ENCODE peak calls at places on chromosomes 7 and 10, in six cellular contexts. E is Peyer's patch, K is fibroblast of the aortic adventitia, P is thoracic aorta, Y is astrocyte, L is mammary epithelial cell. N is an unnamed sample.

GRCh38 chr10:132329565-132330485 is 2.2 kb upstream of the LRRC27 start:
- DNase-seq in L (peak), E (no peak), Y (peak), K (peak), P (no peak), N (peak)

GRCh38 chr10:77946084-77946483 is 19.5 kb upstream of the DLG5 start:
- DNase-seq in L (no peak), P (no peak), Y (no peak), K (peak), E (no peak), N (no peak)

GRCh38 chr10:102678842-102679289 is 34.6 kb downstream of the TRIM8 start:
- DNase-seq in K (no peak), Y (no peak), L (peak), E (peak), P (no peak), N (peak)

GRCh38 chr7:139452948-139453672 is 30.4 kb downstream of the KLRG2 start:
- DNase-seq in L (no peak), K (peak), P (no peak), Y (peak), E (no peak), N (no peak)

GRCh38 chr10:13698217-13698616 is 111.5 kb downstream of the PRPF18 start:
- DNase-seq in Y (no peak), K (no peak), L (peak), P (no peak), E (no peak), N (no peak)

GRCh38 chr10:10703390-10703789 is 314.3 kb upstream of the CELF2 start:
- DNase-seq in K (no peak), L (no peak), E (no peak), Y (no peak), P (no peak), N (no peak)

GRCh38 chr10:16626697-16627096 is 105.0 kb upstream of the C1QL3 start:
- DNase-seq in E (no peak), P (no peak), K (no peak), L (no peak), Y (no peak), N (no peak)

GRCh38 chr7:80335473-80336232 is 176.2 kb downstream of the GNAT3 start:
- DNase-seq in E (no peak), K (no peak), P (no peak), L (no peak), Y (no peak), N (no peak)

GRCh38 chr7:42720871-42721835 is 190.7 kb downstream of the C7orf25 start:
- DNase-seq in P (no peak), L (no peak), K (peak), Y (no peak), E (no peak), N (no peak)

GRCh38 chr10:79346388-79347225 is 662 bp upstream of the PPIF start:
- DNase-seq in E (no peak), L (no peak), Y (no peak), P (no peak), K (no peak), N (no peak)

GRCh38 chr10:11397566-11397965 is 213.9 kb downstream of the USP6NL start:
- DNase-seq in E (no peak), Y (no peak), L (no peak), K (no peak), P (no peak), N (no peak)

GRCh38 chr7:135185471-135186260 is 15.2 kb upstream of the CYREN start:
- DNase-seq in P (no peak), L (no peak), K (no peak), E (no peak), Y (no peak), N (no peak)

GRCh38 chr10:35995515-35995914 is 353.4 kb upstream of the FZD8 start:
- DNase-seq in P (no peak), L (no peak), E (no peak), Y (no peak), K (no peak), N (no peak)
- TF ChIP-seq CTCF in P (no peak), L (no peak), E (no peak), Y (no peak), K (no peak), N (no peak)

GRCh38 chr7:81503771-81504170 is 266.1 kb downstream of the HGF start:
- DNase-seq in E (no peak), Y (no peak), K (no peak), P (no peak), L (no peak), N (no peak)

GRCh38 chr7:81503321-81503720 is 266.5 kb downstream of the HGF start:
- DNase-seq in L (no peak), K (no peak), E (no peak), P (no peak), Y (no peak), N (no peak)

GRCh38 chr7:81500631-81501030 is 269.2 kb downstream of the HGF start:
- DNase-seq in L (no peak), Y (no peak), K (no peak), P (no peak), E (no peak), N (no peak)

GRCh38 chr7:81499262-81500116 is 270.4 kb downstream of the HGF start:
- DNase-seq in E (no peak), L (peak), Y (peak), P (no peak), K (peak), N (peak)

GRCh38 chr7:81501220-81501619 is 268.6 kb downstream of the HGF start:
- DNase-seq in E (no peak), L (no peak), Y (peak), P (no peak), K (peak), N (no peak)
- TF ChIP-seq CTCF in E (no peak), L (no peak), Y (peak), P (no peak), K (peak), N (no peak)

GRCh38 chr10:127470911-127471310 is 78.2 kb upstream of the NPS start:
- DNase-seq in Y (no peak), K (no peak), E (no peak), P (no peak), L (no peak), N (no peak)

GRCh38 chr10:127474501-127474900 is 74.6 kb upstream of the NPS start:
- DNase-seq in E (no peak), K (no peak), L (no peak), Y (no peak), P (no peak), N (no peak)

GRCh38 chr10:127468632-127469031 is 80.5 kb upstream of the NPS start:
- DNase-seq in E (no peak), Y (no peak), K (no peak), L (no peak), P (no peak), N (no peak)

GRCh38 chr10:127467793-127468192 is 81.3 kb upstream of the NPS start:
- DNase-seq in Y (no peak), P (no peak), E (no peak), K (no peak), L (no peak), N (no peak)

GRCh38 chr10:127472976-127473375 is 76.1 kb upstream of the NPS start:
- DNase-seq in P (no peak), Y (no peak), L (peak), K (no peak), E (no peak), N (no peak)
- TF ChIP-seq CTCF in P (no peak), Y (no peak), L (no peak), K (no peak), E (no peak), N (no peak)

DNA sequence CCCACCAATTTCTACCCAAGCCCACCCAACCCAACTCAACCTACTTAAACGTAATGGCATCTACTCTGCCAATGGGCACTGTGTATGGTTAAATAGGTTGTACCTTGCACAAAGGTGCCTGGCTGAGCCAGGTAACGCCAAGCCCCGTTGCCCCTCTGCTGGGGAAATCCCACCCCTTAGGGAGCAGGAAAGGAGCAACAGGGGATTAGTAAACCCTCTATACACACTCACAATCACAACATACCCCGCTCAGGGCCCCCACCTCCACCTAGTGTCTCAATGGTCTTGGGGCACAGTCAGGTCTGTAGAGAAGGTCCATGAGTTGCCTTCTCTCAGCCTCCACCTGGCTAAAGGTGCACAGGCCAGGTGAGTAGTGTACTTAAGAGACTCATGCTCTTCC is 74.3 kb upstream of the PCBD1 start:
- DNase-seq in E (peak), Y (no peak), K (no peak), P (no peak), L (no peak), N (no peak)
- TF ChIP-seq CTCF in E (no peak), Y (no peak), K (no peak), P (no peak), L (no peak), N (no peak)

DNA sequence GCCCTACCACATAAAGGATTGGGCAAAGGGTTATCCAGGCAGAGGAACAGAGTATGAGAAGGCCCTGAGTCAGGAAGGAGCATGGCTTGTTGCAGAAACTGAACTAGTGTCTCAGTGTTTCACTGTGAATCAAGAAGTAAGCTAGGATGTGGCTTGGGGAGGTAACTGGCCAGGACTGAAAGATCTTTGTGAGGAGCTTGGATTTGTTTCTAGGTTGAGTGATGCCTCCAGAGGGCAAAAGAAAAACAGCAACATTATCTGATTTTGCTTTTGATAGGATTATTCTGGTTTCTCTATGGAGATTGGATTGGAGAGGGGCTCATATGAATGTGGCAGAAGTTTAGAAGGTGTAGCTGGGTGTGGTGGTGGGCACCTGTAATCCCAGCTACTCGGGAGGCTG is 137.9 kb upstream of the HDAC9 start:
- DNase-seq in P (no peak), E (no peak), K (no peak), Y (peak), L (peak), N (no peak)
- TF ChIP-seq CTCF in P (peak), E (no peak), K (peak), Y (peak), L (peak), N (peak)

GRCh38 chr10:118867768-118868167 is 113.0 kb upstream of the CACUL1 start:
- DNase-seq in P (no peak), L (no peak), K (no peak), Y (no peak), E (no peak), N (no peak)
- TF ChIP-seq CTCF in P (no peak), L (no peak), K (no peak), Y (no peak), E (no peak), N (no peak)

DNA sequence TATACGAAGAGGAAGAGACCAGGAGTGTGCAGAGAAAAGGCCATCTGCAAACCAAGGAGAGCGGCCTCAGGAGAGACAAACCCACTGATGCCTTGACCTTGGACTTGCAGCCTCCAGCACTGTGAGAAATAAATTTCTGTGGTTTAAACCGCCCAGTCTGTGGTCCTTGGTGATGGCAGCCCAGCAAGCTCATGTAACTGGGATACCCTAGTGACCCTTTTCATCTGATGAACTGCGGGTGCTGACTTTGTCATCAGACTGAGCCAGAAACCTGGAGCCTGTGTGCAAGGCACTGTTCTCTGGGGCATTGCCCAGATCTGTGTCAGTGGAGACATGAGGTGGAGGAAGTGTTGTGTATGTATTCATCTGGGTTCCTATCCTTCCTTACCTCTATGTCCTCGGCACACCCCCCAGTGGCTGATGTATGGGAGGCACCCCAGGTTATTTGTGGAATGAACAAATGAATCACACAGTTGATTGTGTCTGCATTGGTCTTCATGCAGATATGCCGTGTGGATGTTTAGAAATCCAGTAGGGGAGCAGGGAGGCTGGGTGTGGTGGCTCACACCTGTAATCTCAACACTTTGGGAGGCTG is 64.5 kb upstream of the BTBD16 start:
- DNase-seq in Y (peak), P (no peak), K (peak), E (no peak), L (peak), N (no peak)
- TF ChIP-seq CTCF in Y (no peak), P (no peak), K (peak), E (no peak), L (no peak), N (no peak)

GRCh38 chr10:130999376-131000202 is 311.9 kb downstream of the TCERG1L start:
- DNase-seq in P (no peak), Y (no peak), E (peak), L (no peak), K (no peak), N (no peak)

GRCh38 chr10:130997267-130998045 is 314.1 kb downstream of the TCERG1L start:
- DNase-seq in L (no peak), E (no peak), Y (no peak), P (no peak), K (no peak), N (no peak)

GRCh38 chr10:131000244-131000643 is 311.3 kb downstream of the TCERG1L start:
- DNase-seq in Y (no peak), E (no peak), L (no peak), K (no peak), P (no peak), N (no peak)

GRCh38 chr10:130998046-130998435 is 313.5 kb downstream of the TCERG1L start:
- DNase-seq in L (no peak), Y (no peak), E (no peak), P (no peak), K (no peak), N (no peak)

GRCh38 chr10:130998642-130999041 is 312.9 kb downstream of the TCERG1L start:
- DNase-seq in Y (no peak), P (no peak), E (no peak), L (no peak), K (no peak), N (no peak)
- TF ChIP-seq CTCF in Y (no peak), P (no peak), E (no peak), L (no peak), K (no peak), N (no peak)

DNA sequence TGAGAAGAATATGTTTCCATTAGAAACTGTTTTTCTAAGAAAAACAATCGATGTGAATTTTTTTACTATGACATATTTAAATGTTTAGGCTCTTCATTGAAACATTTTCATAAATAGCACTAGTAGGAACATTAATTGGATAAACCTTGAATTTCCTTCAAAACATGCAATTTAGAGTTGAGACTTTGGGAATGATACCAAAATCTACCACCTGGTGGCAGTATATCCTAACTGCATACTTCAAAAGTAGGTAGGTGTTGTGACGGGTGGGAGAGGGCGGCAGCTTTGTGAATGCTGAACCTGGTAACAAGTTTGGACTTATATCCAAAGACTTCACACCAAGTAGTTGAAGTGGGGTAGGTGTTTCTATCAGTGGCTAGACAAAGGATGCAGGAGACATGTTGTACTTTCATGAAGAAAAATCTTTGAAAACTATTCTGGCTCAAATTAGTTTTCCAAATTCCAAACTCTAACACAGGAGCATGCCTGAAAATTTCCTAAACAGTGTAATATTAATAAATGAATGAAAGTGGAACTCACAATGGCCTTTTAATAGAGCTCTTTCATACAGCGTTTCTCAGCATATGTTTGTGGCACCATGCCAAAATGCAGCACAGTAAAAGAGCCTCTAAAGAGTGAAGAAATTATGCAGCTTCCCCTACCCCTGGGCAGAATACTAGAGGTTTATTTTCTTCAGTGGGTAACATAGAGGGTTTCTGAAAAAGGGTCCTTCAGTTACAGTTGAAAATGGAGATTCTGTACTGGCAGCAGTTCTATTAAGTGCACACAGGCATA is 200.9 kb upstream of the TPK1 start:
- DNase-seq in E (no peak), L (peak), P (no peak), Y (no peak), K (peak), N (peak)
- TF ChIP-seq CTCF in E (peak), L (peak), P (peak), Y (peak), K (peak), N (peak)